ENCODE peak calls at places on chromosomes 11 and 22, in four cellular contexts. V, A, Y and P are unnamed samples.

GRCh38 chr11:27204527-27204926 is 158.5 kb downstream of the CCDC34 start:
- DNase-seq in V (no peak), A (no peak), Y (no peak), P (peak)

GRCh38 chr11:24132471-24132870 is 364.4 kb upstream of the LUZP2 start:
- DNase-seq in V (no peak), A (no peak), Y (no peak), P (no peak)

GRCh38 chr11:76523147-76523546 is 78.3 kb downstream of the EMSY start:
- DNase-seq in V (no peak), A (no peak), Y (no peak), P (no peak)

GRCh38 chr11:63768232-63769043 is at the start of gene ZFTA:
- DNase-seq in V (peak), A (peak), Y (peak), P (peak)

GRCh38 chr22:20751185-20751851 is 22.6 kb upstream of the SERPIND1 start:
- DNase-seq in V (no peak), A (no peak), Y (no peak), P (no peak)

GRCh38 chr22:47055921-47056320 is 293.5 kb downstream of the TBC1D22A start:
- DNase-seq in V (no peak), A (no peak), Y (no peak), P (no peak)

GRCh38 chr11:66346476-66347424 is 679 bp downstream of the B4GAT1 start:
- DNase-seq in V (no peak), A (no peak), Y (no peak), P (no peak)

GRCh38 chr11:8814209-8814922 is 96.6 kb upstream of the AKIP1 start:
- DNase-seq in V (no peak), A (no peak), Y (no peak), P (no peak)

GRCh38 chr11:65036931-65037330 is 4.1 kb upstream of the SAC3D1 start:
- DNase-seq in V (peak), A (no peak), Y (no peak), P (no peak)

GRCh38 chr11:67274768-67275605 is 8.7 kb downstream of the GRK2 start:
- DNase-seq in V (peak), A (no peak), Y (no peak), P (no peak)

GRCh38 chr11:118147502-118147901 is 5.1 kb downstream of the SCN4B start:
- DNase-seq in V (no peak), A (no peak), Y (no peak), P (no peak)

GRCh38 chr11:3840289-3840869 is 380 bp downstream of the RHOG start:
- DNase-seq in V (peak), A (peak), Y (no peak), P (peak)

GRCh38 chr22:50734986-50735738 is 2.8 kb upstream of the ACR start:
- DNase-seq in V (no peak), A (no peak), Y (no peak), P (no peak)

GRCh38 chr22:33918676-33919590 is 1.3 kb downstream of the LARGE1 start:
- DNase-seq in V (no peak), A (no peak), Y (no peak), P (no peak)

GRCh38 chr11:47393163-47394049 is 15.0 kb upstream of the SLC39A13 start:
- DNase-seq in V (no peak), A (no peak), Y (peak), P (no peak)

GRCh38 chr11:64594159-64594939 is 3.3 kb downstream of the SLC22A12 start:
- DNase-seq in V (no peak), A (no peak), Y (no peak), P (no peak)

GRCh38 chr22:38135133-38135706 is 24.7 kb upstream of the BAIAP2L2 start:
- DNase-seq in V (peak), A (no peak), Y (peak), P (no peak)

GRCh38 chr11:121582296-121582695 is 129.5 kb upstream of the SORL1-AS1 start:
- DNase-seq in V (no peak), A (no peak), Y (no peak), P (no peak)

GRCh38 chr11:71342951-71343827 is 90.8 kb upstream of the SHANK2 start:
- DNase-seq in V (peak), A (no peak), Y (peak), P (peak)

GRCh38 chr11:81497202-81497804 is 1236.4 kb downstream of the FAM181B start:
- DNase-seq in V (no peak), A (peak), Y (peak), P (peak)

GRCh38 chr11:73143126-73143838 is 1.2 kb upstream of the FCHSD2 start:
- DNase-seq in V (no peak), A (peak), Y (peak), P (peak)

GRCh38 chr11:17763703-17764102 is 29.1 kb downstream of the KCNC1 start:
- DNase-seq in V (no peak), A (no peak), Y (no peak), P (no peak)

DNA sequence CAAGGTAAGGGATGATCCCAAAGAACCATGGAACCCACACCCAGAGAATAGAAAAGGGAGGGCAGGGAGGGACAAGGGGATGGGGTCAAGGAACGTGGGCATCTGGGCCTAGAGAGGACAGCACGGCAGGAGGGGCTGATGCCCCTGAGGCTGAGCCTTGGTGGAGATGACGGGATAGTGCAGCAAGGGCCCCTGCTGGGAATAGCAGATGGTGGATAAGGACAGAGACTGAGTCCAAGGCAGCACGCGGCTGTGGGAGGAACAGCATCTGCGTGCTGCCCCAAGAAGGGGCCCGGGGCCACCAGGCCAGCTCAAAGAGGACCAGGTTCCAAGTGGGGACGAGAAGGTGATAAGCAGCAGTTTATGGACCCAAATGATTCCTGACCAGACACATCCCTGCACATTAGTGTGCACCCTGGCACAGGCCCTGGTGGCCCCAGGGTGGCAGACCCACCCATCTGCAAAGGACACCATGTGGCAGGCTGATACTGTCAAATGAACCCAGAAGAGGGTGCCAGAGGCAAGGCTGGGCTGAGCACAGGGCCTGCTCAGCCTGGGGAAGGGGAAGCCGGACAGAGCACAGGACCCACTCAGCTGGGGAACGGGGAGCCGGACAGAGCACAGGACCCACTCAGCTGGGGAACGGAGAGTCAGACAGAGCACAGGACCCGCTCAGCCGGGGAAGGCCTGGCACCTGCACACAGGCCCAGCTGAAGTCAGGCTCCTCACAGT is 12.8 kb upstream of the TESMIN start:
- DNase-seq in V (no peak), A (no peak), Y (no peak), P (no peak)
- TF ChIP-seq CTCF in V (no peak), A (peak), Y (no peak), P (no peak)

DNA sequence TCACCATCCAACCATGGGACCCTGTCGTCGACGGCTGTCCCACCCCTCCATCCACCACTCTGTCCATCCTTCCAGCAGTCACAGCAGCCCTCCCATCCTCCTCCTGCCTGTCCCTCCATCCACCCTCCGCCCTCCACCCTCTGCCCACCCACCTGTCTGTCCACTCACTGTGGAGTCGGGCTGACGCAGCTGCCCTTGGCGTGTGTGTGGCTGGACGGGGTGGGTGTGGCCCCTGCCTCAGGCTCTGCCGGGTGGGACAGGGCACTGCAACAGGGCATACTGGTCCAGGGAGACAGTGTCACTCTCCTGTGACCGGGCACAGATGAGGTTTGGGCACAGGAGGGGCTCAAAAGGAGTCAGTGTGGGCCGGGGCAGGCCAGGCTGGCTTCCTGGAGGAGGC is 1.9 kb downstream of the PKP3 start:
- DNase-seq in V (no peak), A (no peak), Y (no peak), P (no peak)
- H3K4me3 ChIP-seq in V (no peak), A (no peak), Y (no peak), P (no peak)

GRCh38 chr11:82527185-82527584 is 206.5 kb downstream of the FAM181B start:
- DNase-seq in V (no peak), A (no peak), Y (no peak), P (no peak)

GRCh38 chr11:82521427-82521826 is 212.2 kb downstream of the FAM181B start:
- DNase-seq in V (no peak), A (no peak), Y (no peak), P (no peak)

GRCh38 chr11:82523141-82523540 is 210.5 kb downstream of the FAM181B start:
- DNase-seq in V (no peak), A (no peak), Y (no peak), P (no peak)
- TF ChIP-seq CTCF in V (no peak), A (no peak), Y (no peak), P (no peak)

GRCh38 chr11:327581-327923 is 6.9 kb upstream of the IFITM3 start:
- DNase-seq in V (no peak), A (no peak), Y (no peak), P (no peak)
- H3K4me3 ChIP-seq in V (peak), A (peak), Y (no peak), P (no peak)

GRCh38 chr22:30196141-30196866 is 50.3 kb downstream of the LIF start:
- DNase-seq in V (no peak), A (peak), Y (peak), P (peak)

GRCh38 chr22:30196867-30197336 is 49.7 kb downstream of the LIF start:
- DNase-seq in V (no peak), A (no peak), Y (no peak), P (no peak)

GRCh38 chr22:30193031-30193794 is 53.3 kb downstream of the LIF start:
- DNase-seq in V (no peak), A (no peak), Y (no peak), P (no peak)

GRCh38 chr22:30197389-30197788 is 49.2 kb downstream of the LIF start:
- DNase-seq in V (no peak), A (no peak), Y (no peak), P (no peak)

DNA sequence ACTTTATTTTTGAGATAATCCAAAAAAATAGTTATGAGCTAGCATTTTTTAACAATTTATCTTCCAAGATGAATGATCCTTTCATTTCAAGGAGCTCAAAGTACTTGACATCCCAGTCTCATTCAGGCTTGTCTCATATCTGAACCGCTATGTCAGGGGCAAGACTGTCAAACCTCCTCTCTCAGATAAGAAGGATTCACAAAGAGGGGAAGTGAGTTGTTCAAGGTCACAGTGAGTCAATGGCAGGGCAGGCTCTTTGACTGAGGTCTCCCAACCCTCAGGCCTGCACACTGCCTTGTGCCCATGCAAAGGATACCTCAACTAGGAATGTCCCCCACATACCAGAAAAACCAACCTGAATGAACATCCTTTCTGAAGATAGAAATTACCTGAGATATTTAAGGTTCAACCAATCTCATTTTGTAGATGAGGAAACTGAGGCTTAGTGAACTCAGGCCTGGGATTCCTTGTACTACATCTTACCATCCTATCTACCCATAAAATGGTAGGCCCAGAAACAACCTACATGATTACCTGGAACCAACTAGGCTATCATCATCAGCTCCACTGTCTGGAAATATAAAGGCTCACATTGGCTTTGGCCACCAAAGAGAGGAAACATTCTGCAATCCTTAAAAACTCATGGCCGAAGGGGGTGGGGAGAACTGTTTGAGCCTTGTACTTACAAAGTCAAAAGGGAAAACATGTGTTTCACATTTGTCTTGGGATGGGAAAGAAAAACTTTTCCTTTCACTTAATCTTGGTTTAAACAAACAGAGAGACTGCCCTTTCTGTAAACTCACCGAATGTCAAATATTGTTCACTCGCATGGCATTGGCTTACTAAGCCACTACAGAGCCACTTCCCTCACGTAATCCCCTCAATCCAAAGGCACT is 51.1 kb downstream of the LIF start:
- DNase-seq in V (no peak), A (no peak), Y (peak), P (no peak)
- TF ChIP-seq CTCF in V (no peak), A (no peak), Y (no peak), P (no peak)